ENCODE peak calls at places on chromosomes 5 and 9, in seven cellular contexts. X, F, D, J, S, C and H are unnamed samples.

GRCh38 chr5:8628521-8628920 is 759.6 kb downstream of the MTRR start:
- DNase-seq in X (no peak), F (no peak), D (no peak), J (no peak), S (no peak), C (no peak), H (no peak)

GRCh38 chr5:96809898-96810297 is 2.2 kb upstream of the ERAP1 start:
- DNase-seq in X (no peak), F (no peak), D (no peak), J (no peak), S (no peak), C (no peak), H (no peak)

GRCh38 chr5:16863380-16864007 is 72.6 kb downstream of the MYO10 start:
- DNase-seq in X (no peak), F (no peak), D (no peak), J (no peak), S (no peak), C (no peak), H (no peak)

GRCh38 chr9:79263666-79264460 is 307.9 kb upstream of the TLE4 start:
- DNase-seq in X (no peak), F (no peak), D (no peak), J (peak; percentile 43), S (no peak), C (peak; percentile 66), H (no peak)

GRCh38 chr5:137666901-137667300 is 69.0 kb downstream of the KLHL3 start:
- DNase-seq in X (no peak), F (no peak), D (no peak), J (no peak), S (no peak), C (peak; percentile 21), H (no peak)

GRCh38 chr9:13082796-13083195 is 196.7 kb downstream of the MPDZ start:
- DNase-seq in X (no peak), F (no peak), D (no peak), J (no peak), S (no peak), C (no peak), H (no peak)

GRCh38 chr5:127650022-127650421 is 1.1 kb downstream of the CTXN3 start:
- DNase-seq in X (no peak), F (no peak), D (peak; percentile 78), J (no peak), S (no peak), C (no peak), H (no peak)

GRCh38 chr5:57416246-57416996 is 66.2 kb downstream of the ACTBL2 start:
- DNase-seq in X (no peak), F (no peak), D (no peak), J (peak; percentile 74), S (no peak), C (no peak), H (no peak)

GRCh38 chr9:80061096-80061495 is 489.3 kb downstream of the TLE4 start:
- DNase-seq in X (no peak), F (no peak), D (no peak), J (no peak), S (no peak), C (no peak), H (no peak)

GRCh38 chr9:136726118-136726517 is 13.7 kb downstream of the DIPK1B start:
- DNase-seq in X (no peak), F (no peak), D (no peak), J (no peak), S (no peak), C (no peak), H (no peak)

GRCh38 chr5:150298701-150299451 is 3.8 kb downstream of the ARSI start:
- DNase-seq in X (no peak), F (no peak), D (peak; percentile 84), J (no peak), S (no peak), C (no peak), H (no peak)

GRCh38 chr5:167050568-167051214 is 1240.8 kb upstream of the WWC1 start:
- DNase-seq in X (no peak), F (no peak), D (no peak), J (no peak), S (no peak), C (no peak), H (no peak)

GRCh38 chr9:20321683-20322082 is 300.6 kb downstream of the MLLT3 start:
- DNase-seq in X (no peak), F (no peak), D (no peak), J (no peak), S (no peak), C (peak; percentile 55), H (no peak)

GRCh38 chr5:40277161-40277906 is 402.4 kb upstream of the PTGER4 start:
- DNase-seq in X (no peak), F (no peak), D (no peak), J (no peak), S (no peak), C (no peak), H (no peak)

GRCh38 chr9:132181796-132182521 is 20.1 kb downstream of the NTNG2 start:
- DNase-seq in X (no peak), F (no peak), D (no peak), J (peak; percentile 94), S (no peak), C (no peak), H (no peak)

GRCh38 chr9:129143031-129143441 is 31.8 kb downstream of the PTPA start:
- DNase-seq in X (peak; percentile 92), F (peak; percentile 59), D (peak; percentile 97), J (peak; percentile 87), S (peak; percentile 53), C (no peak), H (peak; percentile 94)

GRCh38 chr9:115292584-115293271 is 174.8 kb upstream of the TNC start:
- DNase-seq in X (no peak), F (no peak), D (no peak), J (no peak), S (no peak), C (no peak), H (no peak)
- TF ChIP-seq POLR2AphosphoS5 in X (no peak), F (no peak), D (no peak), J (no peak), S (no peak), C (no peak), H (no peak)

DNA sequence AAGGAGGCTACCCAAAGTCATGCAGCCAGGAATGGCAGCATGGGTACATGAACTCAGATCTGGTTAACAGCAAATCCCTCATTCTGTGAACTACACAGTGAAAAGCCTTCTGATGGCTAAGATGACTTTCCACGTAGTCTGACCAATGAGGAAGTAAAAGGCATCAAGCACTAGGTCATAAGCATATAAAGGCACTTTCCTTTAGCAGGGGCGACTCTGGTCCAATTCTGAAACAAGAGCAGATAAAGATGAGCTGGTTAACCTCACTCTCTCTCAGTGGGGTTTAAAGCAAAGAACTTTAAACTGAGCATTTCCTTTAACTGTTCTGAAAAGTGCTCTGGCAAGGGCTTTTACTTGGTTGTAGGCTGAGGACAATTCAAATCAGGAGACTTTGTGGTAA is 21.1 kb downstream of the PSMB7 start:
- DNase-seq in X (no peak), F (no peak), D (no peak), J (no peak), S (no peak), C (no peak), H (no peak)
- H3K4me1 ChIP-seq in X (peaks cover 35% of the 10 kb centered on the region), F (peaks cover 37% of the 10 kb centered on the region), D (peaks cover 20% of the 10 kb centered on the region), J (peaks cover 51% of the 10 kb centered on the region), S (peaks cover 42% of the 10 kb centered on the region), C (peaks cover 57% of the 10 kb centered on the region), H (peaks cover 39% of the 10 kb centered on the region)

GRCh38 chr9:83967083-83967482 is 12.9 kb downstream of the HNRNPK start:
- DNase-seq in X (no peak), F (no peak), D (no peak), J (no peak), S (no peak), C (no peak), H (no peak)
- TF ChIP-seq POLR2AphosphoS5 in X (no peak), F (no peak), D (no peak), J (peak; percentile 33), S (no peak), C (no peak), H (no peak)

DNA sequence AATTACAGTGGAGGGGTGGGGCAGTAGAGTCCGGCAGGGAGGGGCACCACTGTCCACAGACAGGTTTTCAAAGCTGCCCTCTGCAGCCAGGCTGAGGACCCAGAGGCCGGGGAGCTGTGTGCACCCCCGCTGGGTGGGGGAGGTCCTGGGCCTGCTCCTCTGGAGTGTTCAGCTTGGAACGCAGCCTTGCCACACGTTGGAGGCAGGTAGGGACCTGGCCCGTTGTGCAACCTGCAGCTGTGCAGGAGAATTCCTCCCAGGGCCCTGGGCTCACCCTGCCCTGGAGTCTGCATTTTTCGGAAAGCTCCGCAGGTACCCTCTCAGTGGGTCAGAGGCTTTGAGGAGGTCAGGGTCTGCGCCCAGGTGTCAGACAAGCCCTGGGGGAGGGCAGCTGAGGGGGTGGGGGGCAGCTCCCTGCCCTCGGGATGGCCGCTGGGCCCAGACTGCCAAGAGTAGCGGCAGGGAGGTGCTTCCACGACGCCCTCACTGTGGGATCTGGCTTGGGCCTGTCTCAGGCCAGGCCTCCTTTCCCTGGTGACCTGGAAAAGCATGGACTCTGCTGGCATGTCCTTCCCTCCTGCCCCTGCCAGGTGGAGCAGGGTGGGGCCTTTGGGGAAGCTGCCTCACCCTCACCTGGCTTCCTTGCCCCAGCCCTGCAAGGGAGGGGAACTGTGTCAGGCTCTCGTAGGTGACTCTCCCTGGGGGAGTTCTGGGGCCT is 29.5 kb downstream of the RXRA start:
- DNase-seq in X (peak; percentile 66), F (no peak), D (no peak), J (no peak), S (no peak), C (no peak), H (no peak)
- H3K4me1 ChIP-seq in X (peaks cover 98% of the 10 kb centered on the region), F (peaks cover 25% of the 10 kb centered on the region), D (peaks cover 80% of the 10 kb centered on the region), J (peaks cover 8% of the 10 kb centered on the region), S (peaks cover 61% of the 10 kb centered on the region), C (peaks cover 100% of the 10 kb centered on the region), H (peaks cover 100% of the 10 kb centered on the region)